ENCODE peak calls at places on chromosomes 12 and 14, in seven cellular contexts. A, T, O, G, Y, Z and D are unnamed samples.

GRCh38 chr12:107684990-107685359 is 624 bp upstream of the PWP1 start:
- DNase-seq in A (peak), T (no peak), Z (no peak), G (no peak), O (no peak), Y (peak), D (no peak)

GRCh38 chr12:30585877-30586276 is 109.8 kb downstream of the IPO8 start:
- DNase-seq in A (no peak), Y (no peak), Z (no peak), G (no peak), T (no peak), O (no peak), D (no peak)

GRCh38 chr14:103073367-103073875 is 10.6 kb upstream of the LBHD2 start:
- DNase-seq in G (no peak), A (no peak), O (no peak), Z (no peak), T (no peak), Y (peak), D (no peak)

GRCh38 chr14:104383931-104384775 is 195.4 kb upstream of the C14orf180 start:
- DNase-seq in O (no peak), G (no peak), Z (no peak), A (no peak), T (no peak), Y (no peak), D (no peak)

GRCh38 chr12:120710805-120711296 is 593 bp downstream of the UNC119B start:
- DNase-seq in O (no peak), A (no peak), Z (no peak), T (no peak), G (peak), Y (no peak), D (no peak)

GRCh38 chr12:113938471-113938870 is 27.7 kb downstream of the RBM19 start:
- DNase-seq in A (no peak), Y (no peak), T (no peak), G (no peak), O (no peak), Z (no peak), D (no peak)

GRCh38 chr14:83706555-83706954 is 1823.4 kb upstream of the FLRT2 start:
- DNase-seq in T (no peak), A (no peak), Y (no peak), O (no peak), G (no peak), Z (no peak), D (no peak)

GRCh38 chr14:59832663-59833294 is 37.8 kb downstream of the RTN1 start:
- DNase-seq in G (no peak), T (no peak), Y (no peak), Z (no peak), A (no peak), O (no peak), D (no peak)

GRCh38 chr12:108700833-108701450 is 30.4 kb downstream of the CORO1C start:
- DNase-seq in O (no peak), A (no peak), Z (no peak), Y (no peak), T (peak), G (no peak), D (no peak)

GRCh38 chr12:21941522-21942376 is 523 bp upstream of the ABCC9 start:
- DNase-seq in Y (no peak), O (peak), A (no peak), T (peak), Z (peak), G (peak), D (no peak)

GRCh38 chr12:541676-542289 is 82.0 kb downstream of the B4GALNT3 start:
- DNase-seq in Z (no peak), Y (no peak), O (no peak), G (no peak), A (no peak), T (no peak), D (no peak)

GRCh38 chr14:65103150-65103760 is 938 bp upstream of the MAX start:
- DNase-seq in T (peak), G (no peak), A (no peak), Z (no peak), O (no peak), Y (peak), D (no peak)

GRCh38 chr12:108838194-108839010 is 19.0 kb downstream of the SSH1 start:
- DNase-seq in Y (peak), O (peak), T (peak), Z (peak), G (peak), A (peak), D (no peak)

GRCh38 chr14:29521526-29522137 is 406.0 kb downstream of the PRKD1 start:
- DNase-seq in O (no peak), T (no peak), Z (no peak), A (no peak), G (no peak), Y (no peak), D (no peak)

GRCh38 chr14:104143521-104144452 is 5.4 kb downstream of the KIF26A start:
- DNase-seq in O (peak), T (no peak), Y (no peak), G (no peak), Z (no peak), A (no peak), D (no peak)

GRCh38 chr12:107398101-107398500 is 287.5 kb upstream of the PWP1 start:
- DNase-seq in G (no peak), A (no peak), T (no peak), Z (no peak), Y (no peak), O (no peak), D (no peak)

GRCh38 chr12:109488051-109488665 is 10.7 kb downstream of the UBE3B start:
- DNase-seq in Z (no peak), G (no peak), T (no peak), Y (no peak), O (no peak), A (no peak), D (no peak)

GRCh38 chr14:55500708-55501107 is 60.3 kb upstream of the TBPL2 start:
- DNase-seq in T (no peak), A (no peak), Y (no peak), O (no peak), G (no peak), Z (no peak), D (no peak)

GRCh38 chr12:1744932-1745331 is 54.1 kb downstream of the ADIPOR2 start:
- DNase-seq in A (no peak), O (no peak), Y (no peak), T (no peak), G (no peak), Z (no peak), D (no peak)

GRCh38 chr12:76462668-76463224 is 96.8 kb downstream of the OSBPL8 start:
- DNase-seq in O (no peak), Z (no peak), Y (no peak), G (no peak), T (no peak), A (no peak), D (no peak)

GRCh38 chr12:19771858-19772257 is 332.6 kb downstream of the AEBP2 start:
- DNase-seq in A (no peak), O (no peak), T (no peak), Y (no peak), G (no peak), Z (no peak), D (no peak)

GRCh38 chr12:14716848-14717444 is 20.5 kb upstream of the GUCY2C start:
- DNase-seq in Z (peak), O (peak), Y (peak), A (peak), G (no peak), T (no peak), D (no peak)

GRCh38 chr12:51864701-51865469 is 16.4 kb upstream of the FIGNL2 start:
- DNase-seq in A (no peak), G (no peak), T (no peak), O (no peak), Y (no peak), Z (no peak), D (no peak)

GRCh38 chr12:5272061-5272820 is 159.7 kb upstream of the NTF3 start:
- DNase-seq in A (no peak), T (no peak), G (no peak), O (no peak), Y (no peak), Z (no peak), D (no peak)

GRCh38 chr12:116420476-116420875 is 138.7 kb upstream of the MAP1LC3B2 start:
- DNase-seq in Z (no peak), O (no peak), T (no peak), A (no peak), Y (no peak), G (no peak), D (no peak)

GRCh38 chr12:122841544-122842321 is 6.5 kb downstream of the HIP1R start:
- DNase-seq in Z (no peak), G (no peak), Y (no peak), O (peak), A (peak), T (no peak), D (no peak)

GRCh38 chr12:64450057-64450640 is 1.8 kb upstream of the TBK1 start:
- DNase-seq in O (no peak), A (no peak), Y (no peak), G (no peak), T (no peak), Z (no peak), D (no peak)

GRCh38 chr12:59115526-59115925 is 195.2 kb upstream of the LRIG3 start:
- DNase-seq in G (no peak), A (no peak), Y (no peak), O (no peak), Z (no peak), T (no peak), D (no peak)

GRCh38 chr12:57751788-57752667 is at the start of gene CDK4:
- DNase-seq in Z (peak), A (peak), G (peak), T (peak), Y (peak), O (peak), D (peak)

GRCh38 chr12:101671157-101671791 is 26.2 kb upstream of the CHPT1 start:
- DNase-seq in Y (no peak), A (no peak), T (no peak), G (no peak), O (no peak), Z (peak), D (no peak)

GRCh38 chr12:62263956-62264355 is 3.8 kb downstream of the USP15 start:
- DNase-seq in O (no peak), T (no peak), Z (no peak), Y (no peak), A (no peak), G (no peak), D (no peak)

GRCh38 chr14:93729993-93730392 is 58.3 kb downstream of the PRIMA1 start:
- DNase-seq in G (no peak), Z (no peak), O (no peak), T (no peak), Y (no peak), A (peak), D (no peak)

GRCh38 chr12:113465808-113466769 is 5.6 kb downstream of the LHX5 start:
- DNase-seq in A (no peak), O (no peak), Z (no peak), G (no peak), T (no peak), Y (no peak), D (no peak)

GRCh38 chr14:37709419-37710195 is 114.2 kb downstream of the TTC6 start:
- DNase-seq in T (no peak), G (no peak), Y (peak), Z (no peak), A (peak), O (no peak), D (no peak)

GRCh38 chr12:114691196-114691595 is 7.2 kb upstream of the TBX3 start:
- DNase-seq in Y (no peak), O (no peak), Z (no peak), T (no peak), G (no peak), A (no peak), D (no peak)

GRCh38 chr12:2301531-2302461 is 249.0 kb downstream of the CACNA1C start:
- DNase-seq in A (no peak), T (no peak), Z (no peak), O (peak), Y (no peak), G (no peak), D (no peak)

GRCh38 chr14:104586832-104587620 is 7.5 kb downstream of the C14orf180 start:
- DNase-seq in G (no peak), O (no peak), T (peak), Y (no peak), A (no peak), Z (no peak), D (no peak)

GRCh38 chr14:50403433-50403832 is 6.8 kb upstream of the CDKL1 start:
- DNase-seq in O (no peak), Y (no peak), T (no peak), A (no peak), Z (no peak), G (no peak), D (no peak)

GRCh38 chr12:26832817-26833691 is at the start of gene ITPR2:
- DNase-seq in T (peak), O (peak), A (peak), Y (peak), Z (peak), G (peak), D (peak)
- TF ChIP-seq CTCF in T (no peak), O (peak), A (no peak), Y (peak), Z (peak), G (peak), D (no peak)

DNA sequence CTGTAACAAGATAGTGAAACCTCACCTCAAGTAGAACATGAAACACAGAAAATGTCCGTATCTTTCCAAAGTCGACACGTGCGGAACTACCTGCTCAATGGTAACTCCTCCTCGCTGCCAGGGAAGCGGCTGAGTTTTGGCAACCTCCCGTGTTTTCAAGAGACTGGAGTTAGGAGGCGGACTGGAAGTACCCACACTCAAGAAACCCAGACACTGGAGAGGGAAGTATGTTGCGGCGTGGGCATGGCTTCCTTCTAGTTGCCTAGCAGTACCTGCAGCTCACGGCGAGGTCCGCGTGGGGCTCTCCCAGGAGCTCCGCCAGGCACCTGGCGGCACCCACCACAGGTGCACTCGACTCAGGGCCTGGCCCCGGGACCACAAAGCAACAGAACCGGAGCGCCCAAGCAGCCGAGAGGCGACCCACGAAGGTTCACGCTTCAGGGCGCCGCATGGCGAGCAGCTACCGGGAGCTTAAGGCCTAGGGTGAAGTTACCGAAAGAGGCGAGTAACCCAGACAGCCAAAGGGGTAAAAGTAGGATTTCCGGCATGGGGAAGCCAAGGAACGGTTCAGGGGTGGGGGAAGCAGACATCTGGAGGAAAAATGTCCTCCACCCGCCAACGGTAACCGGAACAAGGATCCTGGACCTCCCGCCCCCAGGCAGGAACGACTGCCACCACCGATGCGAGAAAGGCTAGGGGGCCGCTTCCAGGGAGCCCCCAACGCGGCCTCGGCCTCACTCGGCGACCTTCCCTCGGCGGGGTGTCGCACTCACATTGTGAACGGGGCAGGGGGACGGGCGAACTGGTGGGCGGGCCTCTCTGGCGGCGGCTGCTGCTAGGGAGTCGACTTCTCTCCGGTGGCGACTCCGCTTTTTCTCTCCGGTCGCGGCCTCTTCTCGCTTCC is 607 bp downstream of the PTGES3 start:
- DNase-seq in O (peak), T (peak), G (peak), A (no peak), Z (peak), Y (peak), D (no peak)
- TF ChIP-seq POLR2A in O (no peak), T (no peak), G (peak), A (no peak), Z (no peak), Y (no peak), D (no peak)

DNA sequence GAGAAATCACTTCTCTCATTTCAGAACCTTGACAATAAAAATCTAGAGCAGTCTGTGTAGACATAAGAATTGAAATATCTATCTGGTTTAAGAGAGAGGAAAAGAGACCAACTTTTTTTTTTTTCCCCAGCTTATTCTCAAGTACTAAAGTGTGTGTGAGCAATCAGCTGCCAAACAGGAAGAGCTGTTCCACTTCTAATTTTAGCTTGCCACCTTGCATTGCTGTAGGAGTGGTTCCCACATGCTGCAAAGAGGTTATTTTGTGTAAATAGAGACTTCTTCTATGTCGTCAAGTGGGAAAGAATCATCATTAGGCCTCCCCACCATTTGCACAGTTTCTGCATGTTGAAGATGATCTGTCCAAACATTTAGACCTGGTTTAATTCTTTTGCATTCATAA is 142.6 kb downstream of the NPAS3 start:
- DNase-seq in Z (no peak), Y (no peak), T (no peak), A (no peak), O (no peak), G (no peak), D (no peak)
- TF ChIP-seq CTCF in Z (no peak), Y (no peak), T (no peak), A (no peak), O (no peak), G (no peak), D (no peak)

DNA sequence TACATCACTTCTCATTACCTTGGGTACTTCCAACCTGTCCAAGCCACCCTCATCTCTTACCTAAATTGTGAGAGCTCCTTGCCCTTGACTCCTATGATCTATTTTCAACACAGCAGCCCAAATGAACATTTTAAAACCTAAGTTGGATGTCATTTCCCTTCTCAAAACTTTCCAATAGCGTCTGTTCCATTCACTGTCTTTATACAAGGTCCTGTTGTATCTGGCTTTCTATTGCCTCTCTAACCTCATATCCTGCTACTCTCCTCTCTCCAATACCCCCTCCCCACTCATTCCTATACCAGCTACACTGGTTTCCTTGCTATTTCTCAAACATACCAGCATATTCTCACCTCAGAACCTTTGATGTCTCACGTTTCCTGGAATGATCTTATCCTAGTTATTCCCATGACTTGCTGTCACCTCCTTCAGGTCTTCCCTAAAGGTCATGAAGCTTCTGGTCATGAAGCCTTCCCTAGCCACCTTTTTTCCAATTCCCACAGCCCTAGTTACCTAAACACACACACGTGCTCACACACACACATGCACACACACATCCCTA is 4.1 kb upstream of the KANSL2 start:
- DNase-seq in Y (no peak), A (no peak), T (no peak), Z (no peak), G (no peak), O (no peak), D (no peak)
- TF ChIP-seq POLR2A in Y (no peak), A (no peak), T (no peak), Z (no peak), G (no peak), O (no peak), D (no peak)

GRCh38 chr14:45811155-45811554 is 558.2 kb upstream of the MIS18BP1 start:
- DNase-seq in G (no peak), O (no peak), T (no peak), Z (no peak), A (no peak), Y (no peak), D (no peak)

GRCh38 chr14:45807187-45807586 is 554.2 kb upstream of the MIS18BP1 start:
- DNase-seq in O (no peak), Y (no peak), T (no peak), Z (no peak), A (no peak), G (no peak), D (no peak)

DNA sequence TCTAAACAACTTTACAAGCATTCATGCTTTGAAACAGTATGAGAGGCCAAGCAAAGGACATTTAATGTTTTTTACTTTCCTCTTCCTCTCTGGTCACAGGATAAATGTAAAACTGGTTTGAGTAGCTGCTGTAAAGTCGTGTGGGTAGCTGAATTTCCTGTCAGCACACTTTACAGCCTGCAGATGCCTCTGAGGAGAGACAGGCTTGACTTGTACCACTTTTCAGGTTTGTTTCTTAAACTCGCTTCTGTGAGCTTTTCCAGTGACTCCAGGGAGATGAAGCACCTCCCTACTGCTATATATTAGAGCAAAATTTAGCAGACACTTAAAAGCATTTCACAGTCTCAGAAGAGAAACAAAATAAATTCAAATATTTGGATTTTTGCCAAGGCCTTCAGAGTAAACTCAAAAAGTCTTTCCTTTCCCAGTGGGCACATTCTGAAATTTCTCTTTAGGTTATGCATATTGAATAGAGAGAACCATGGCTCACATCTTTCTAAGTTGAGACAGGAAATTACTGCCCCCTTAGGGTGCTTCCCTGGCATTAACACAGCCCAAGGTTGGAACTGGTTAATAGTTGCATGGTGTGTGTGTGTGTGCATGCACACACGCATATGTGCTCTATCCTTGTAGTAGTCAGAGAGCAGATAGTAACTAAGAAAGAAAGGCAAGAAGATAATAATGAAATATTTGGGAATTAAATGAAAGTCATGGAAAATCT is 557.3 kb upstream of the MIS18BP1 start:
- DNase-seq in G (no peak), T (no peak), Z (no peak), A (no peak), Y (no peak), O (no peak), D (no peak)
- TF ChIP-seq CTCF in G (no peak), T (no peak), Z (no peak), A (no peak), Y (no peak), O (no peak), D (peak)